ENCODE peak calls at places on chromosome 9, in four cellular contexts. T is A549, M is sigmoid colon, I is stomach. U is an unnamed sample.

GRCh38 chr9:113967380-113967779 is 91.3 kb downstream of the ZNF618 start:
- DNase-seq in M (no peak), I (no peak), T (no peak), U (no peak)

GRCh38 chr9:9522406-9522805 is 1090.4 kb downstream of the PTPRD start:
- DNase-seq in I (no peak), T (no peak), M (no peak), U (no peak)

GRCh38 chr9:33264473-33265177 is at the start of the genes BAG1 and CHMP5:
- DNase-seq in M (peak), I (peak), T (peak), U (peak)

GRCh38 chr9:107789001-107789710 is 299.6 kb upstream of the KLF4 start:
- DNase-seq in M (no peak), I (no peak), T (no peak), U (no peak)

GRCh38 chr9:69027355-69028097 is 8.0 kb upstream of the FXN start:
- DNase-seq in T (peak), I (no peak), M (no peak), U (no peak)

GRCh38 chr9:127847155-127847463 is 7.3 kb downstream of the ENG start:
- DNase-seq in T (no peak), I (no peak), M (no peak), U (peak)

GRCh38 chr9:96566401-96567202 is 53.0 kb downstream of the CDC14B start:
- DNase-seq in T (peak), I (peak), M (peak), U (peak)

GRCh38 chr9:13358128-13358527 is 78.6 kb upstream of the MPDZ start:
- DNase-seq in T (no peak), M (no peak), I (no peak), U (no peak)

GRCh38 chr9:119167876-119168275 is 201.4 kb downstream of the BRINP1 start:
- DNase-seq in M (no peak), I (no peak), T (no peak), U (no peak)

GRCh38 chr9:96215841-96216240 is 86.1 kb downstream of the HSD17B3 start:
- DNase-seq in T (no peak), M (peak), I (no peak), U (no peak)

GRCh38 chr9:21690561-21690960 is 111.9 kb upstream of the MTAP start:
- DNase-seq in T (no peak), I (no peak), M (no peak), U (no peak)

DNA sequence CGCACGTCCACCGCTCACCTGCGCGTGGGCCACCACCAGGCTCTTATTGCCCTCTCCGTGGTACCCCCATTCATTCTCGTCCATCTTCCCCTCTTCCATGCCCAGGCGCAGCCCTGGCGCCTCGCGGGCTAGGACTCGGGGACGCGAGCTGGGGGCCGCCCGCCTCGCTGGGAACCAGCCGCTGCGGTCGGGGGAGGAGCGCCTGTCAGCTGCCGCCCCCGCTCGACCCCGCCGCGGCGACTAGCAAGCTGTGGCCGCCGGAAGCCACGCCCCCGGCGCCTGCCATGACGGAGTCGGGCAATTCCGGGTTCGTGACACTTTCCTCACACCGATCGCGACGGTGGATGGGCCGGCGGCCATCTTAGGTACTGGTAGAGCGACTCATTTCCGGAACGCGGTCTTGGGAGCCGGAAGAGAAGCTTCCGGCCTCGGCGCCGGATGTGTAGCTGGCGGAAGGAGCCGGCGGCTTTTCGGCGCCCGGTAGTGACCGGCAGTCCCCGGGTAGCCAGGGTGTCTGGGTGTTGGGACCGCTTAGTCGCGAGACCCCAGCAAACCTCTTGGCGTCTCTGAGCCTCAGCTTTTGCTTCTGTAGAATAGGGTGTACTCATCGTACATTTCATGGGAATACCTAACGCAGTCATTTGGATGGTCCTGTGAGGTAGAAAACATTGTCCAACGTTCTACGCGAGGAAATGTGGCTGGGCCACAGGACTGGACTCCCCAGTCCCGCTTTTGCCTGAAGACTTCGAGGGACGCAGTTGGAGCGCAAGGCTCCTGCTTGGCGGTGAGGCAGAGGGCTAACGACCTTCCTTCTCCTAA is at the start of gene IPPK:
- DNase-seq in I (peak), T (peak), M (peak), U (peak)
- TF ChIP-seq EP300 in I (no peak), T (no peak), M (no peak), U (peak)

GRCh38 chr9:93620881-93621820 is 44.8 kb downstream of the PHF2 start:
- DNase-seq in I (peak), T (no peak), M (peak), U (no peak)
- TF ChIP-seq POLR2A in I (no peak), T (no peak), M (no peak), U (no peak)

DNA sequence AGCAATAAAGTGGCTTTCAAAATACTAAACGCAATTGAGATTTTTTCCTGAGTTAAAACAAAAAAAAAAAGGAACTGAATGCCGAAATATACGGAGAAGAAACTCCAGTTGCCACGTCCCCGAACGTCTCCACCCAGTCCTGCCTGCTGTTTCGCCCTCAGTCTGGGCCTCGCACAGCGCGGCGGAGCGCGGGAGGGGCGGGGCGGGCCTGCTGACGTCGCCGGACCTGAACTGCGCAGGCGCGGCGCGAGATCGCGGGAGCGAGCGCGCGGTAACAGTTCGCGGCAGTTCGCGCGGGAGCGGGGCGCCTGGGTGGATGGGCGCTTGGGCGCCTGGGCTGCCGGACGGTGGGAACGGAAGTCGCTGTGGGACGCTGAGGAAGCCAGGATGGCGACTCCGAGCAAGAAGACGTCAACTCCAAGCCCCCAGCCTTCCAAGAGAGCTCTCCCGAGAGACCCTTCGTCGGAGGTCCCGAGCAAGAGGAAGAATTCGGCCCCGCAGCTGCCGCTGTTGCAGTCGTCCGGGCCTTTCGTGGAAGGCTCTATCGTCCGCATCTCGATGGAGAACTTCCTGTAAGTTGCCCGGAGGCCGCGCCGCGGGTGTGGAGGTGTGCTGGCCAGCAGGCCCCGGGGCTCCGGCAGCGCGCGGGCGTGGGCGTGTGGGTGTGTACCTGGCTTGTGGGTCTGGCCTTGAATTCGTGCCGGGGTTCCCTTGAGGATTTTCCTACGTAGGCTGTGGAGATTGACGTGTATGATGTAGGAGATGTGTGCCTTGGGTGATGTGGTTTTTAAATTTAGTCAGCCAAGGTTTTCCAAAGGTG is at the start of gene SMC5:
- DNase-seq in I (peak), M (peak), T (peak), U (peak)
- TF ChIP-seq EP300 in I (no peak), M (no peak), T (no peak), U (no peak)

GRCh38 chr9:122092611-122093506 is at the start of gene TTLL11:
- DNase-seq in I (peak), M (peak), T (peak), U (peak)
- TF ChIP-seq POLR2A in I (no peak), M (peak), T (peak), U (no peak)

GRCh38 chr9:128920381-128921058 is at the start of gene PHYHD1:
- DNase-seq in I (peak), M (peak), T (no peak), U (peak)
- TF ChIP-seq EP300 in I (no peak), M (peak), T (no peak), U (peak)

DNA sequence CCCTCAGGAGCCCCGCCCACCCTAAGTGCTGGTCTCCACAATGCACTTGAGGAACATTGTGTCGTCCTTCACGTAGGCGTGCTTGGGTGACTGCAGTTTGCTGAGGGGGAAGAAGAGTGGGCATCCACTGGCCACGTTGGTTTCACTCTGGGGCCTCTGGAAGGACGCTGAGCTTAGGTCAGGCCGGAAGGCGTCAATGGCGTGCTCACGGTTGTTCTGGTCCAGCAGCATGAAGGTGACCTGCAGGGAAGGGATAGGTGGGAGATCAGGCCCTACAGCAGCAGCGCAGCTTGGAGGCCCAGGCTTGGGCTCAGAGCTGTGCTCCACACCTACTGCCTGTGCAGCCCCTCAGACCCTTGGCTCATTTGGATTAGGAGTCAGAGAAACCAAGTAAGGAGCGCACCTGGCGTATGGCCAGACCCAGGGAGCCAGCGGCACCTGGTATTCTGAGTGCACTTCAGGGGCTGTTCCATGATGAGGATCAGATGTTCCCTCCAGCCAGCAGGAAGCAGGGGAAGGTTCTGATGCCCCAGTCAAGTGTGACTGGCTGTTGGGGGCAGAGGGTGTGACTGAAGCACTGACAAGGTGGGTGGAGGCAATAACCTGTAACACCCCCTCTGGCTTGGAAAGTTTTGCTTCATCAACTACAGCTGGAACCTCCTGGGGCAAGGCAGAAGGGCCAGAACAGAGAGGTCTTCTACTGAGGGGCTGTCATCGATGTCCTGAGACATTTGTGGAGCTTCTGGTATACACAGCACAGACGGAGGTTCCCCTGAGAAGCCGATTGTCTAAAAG is 21.4 kb downstream of the TRAF1 start:
- DNase-seq in M (no peak), I (no peak), T (no peak), U (peak)
- TF ChIP-seq POLR2A in M (no peak), I (no peak), T (no peak), U (no peak)

GRCh38 chr9:121285835-121286687 is 18.1 kb downstream of the GSN start:
- DNase-seq in M (peak), I (peak), T (no peak), U (peak)
- TF ChIP-seq EP300 in M (peak), I (peak), T (no peak), U (peak)

GRCh38 chr9:6153425-6153824 is 62.2 kb upstream of the IL33 start:
- DNase-seq in T (peak), M (no peak), I (no peak), U (no peak)

GRCh38 chr9:6147847-6148246 is 67.8 kb upstream of the IL33 start:
- DNase-seq in M (no peak), T (no peak), I (no peak), U (no peak)

GRCh38 chr9:6150483-6150882 is 65.1 kb upstream of the IL33 start:
- DNase-seq in M (no peak), I (no peak), T (no peak), U (no peak)

GRCh38 chr9:6152824-6153223 is 62.8 kb upstream of the IL33 start:
- DNase-seq in T (no peak), I (no peak), M (no peak), U (no peak)

GRCh38 chr9:6149315-6149714 is 66.3 kb upstream of the IL33 start:
- DNase-seq in M (no peak), T (no peak), I (no peak), U (no peak)
- TF ChIP-seq POLR2A in M (no peak), T (no peak), I (no peak), U (no peak)

DNA sequence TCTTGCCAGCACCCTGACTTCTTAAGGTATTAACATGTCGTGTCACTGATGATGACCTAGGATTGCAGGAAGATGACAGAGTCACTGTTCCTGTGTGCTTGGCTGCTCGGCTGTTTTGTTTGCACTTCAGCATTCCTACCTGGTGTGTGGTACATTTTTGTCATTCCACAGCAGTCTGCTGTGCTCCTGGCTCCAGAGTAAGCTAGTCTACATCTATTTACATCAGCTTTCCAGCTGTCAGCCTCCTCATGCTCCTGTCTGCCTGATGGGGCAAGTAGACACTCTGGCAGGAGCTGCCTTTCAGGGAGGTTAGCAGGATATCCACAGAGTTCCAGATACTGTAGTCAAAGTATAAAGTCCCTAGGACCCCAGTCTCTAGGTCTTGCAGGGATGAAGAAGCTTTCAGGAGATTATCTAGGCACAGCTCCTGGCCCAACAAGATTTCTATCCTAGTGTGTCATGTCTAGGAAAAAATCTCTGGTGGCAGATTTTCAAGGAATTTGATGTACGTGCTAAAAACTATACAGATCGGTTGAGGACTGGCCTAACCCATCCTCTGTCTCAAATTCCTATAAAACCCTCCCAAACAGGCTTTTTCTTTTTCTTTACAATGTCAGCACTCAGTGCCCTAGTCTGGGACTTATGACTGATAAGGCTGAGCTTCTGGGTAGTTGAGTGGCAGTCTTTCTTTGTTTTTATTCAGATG is 28.5 kb downstream of the RUSC2 start:
- DNase-seq in T (peak), I (peak), M (no peak), U (no peak)
- TF ChIP-seq EP300 in T (peak), I (no peak), M (no peak), U (no peak)

U was measured in ovary.